ENCODE peak calls at places on chromosome 17, in four cellular contexts. G is amniotic stem cell, L is A549, F is germinal center. V is an unnamed sample.

GRCh38 chr17:42311240-42312034 is 23.1 kb downstream of the STAT5A start:
- DNase-seq in G (peak; percentile 64), L (no peak), F (no peak), V (peak; percentile 59)

GRCh38 chr17:29038511-29039300 is 4.2 kb upstream of the PIPOX start:
- DNase-seq in G (no peak), L (no peak), F (no peak), V (peak; percentile 15)

GRCh38 chr17:39541652-39542051 is 66.1 kb downstream of the NEUROD2 start:
- DNase-seq in G (no peak), L (no peak), F (no peak), V (no peak)

GRCh38 chr17:66178642-66179041 is 13.3 kb downstream of the CEP112 start:
- DNase-seq in G (no peak), L (no peak), F (no peak), V (no peak)

GRCh38 chr17:54899201-54899600 is 1.5 kb upstream of the TOM1L1 start:
- DNase-seq in G (no peak), L (no peak), F (no peak), V (no peak)

GRCh38 chr17:52048503-52048902 is 110.0 kb downstream of the CA10 start:
- DNase-seq in G (no peak), L (no peak), F (no peak), V (no peak)

GRCh38 chr17:4476512-4477070 is 22.1 kb upstream of the SPNS2 start:
- DNase-seq in G (no peak), L (no peak), F (no peak), V (no peak)

GRCh38 chr17:76350463-76350862 is 3.3 kb downstream of the PRPSAP1 start:
- DNase-seq in G (no peak), L (no peak), F (no peak), V (no peak)

GRCh38 chr17:78013683-78014467 is 55.4 kb downstream of the TNRC6C start:
- DNase-seq in G (peak; percentile 53), L (peak; percentile 73), F (peak; percentile 40), V (peak; percentile 39)

GRCh38 chr17:35073183-35073790 is 9.8 kb upstream of the RFFL start:
- DNase-seq in G (no peak), L (no peak), F (no peak), V (no peak)

GRCh38 chr17:8502100-8502499 is 66.4 kb downstream of the NDEL1 start:
- DNase-seq in G (no peak), L (no peak), F (no peak), V (no peak)

GRCh38 chr17:17712268-17712924 is 31.1 kb downstream of the RAI1 start:
- DNase-seq in G (peak; percentile 56), L (no peak), F (no peak), V (peak; percentile 84)

GRCh38 chr17:60077672-60078519 is 825 bp downstream of the HEATR6 start:
- DNase-seq in G (no peak), L (no peak), F (peak; percentile 28), V (peak; percentile 19)

GRCh38 chr17:76865174-76865573 is 3.0 kb upstream of the MGAT5B start:
- DNase-seq in G (no peak), L (no peak), F (no peak), V (no peak)

GRCh38 chr17:7798839-7799238 is 35.2 kb upstream of the KDM6B start:
- DNase-seq in G (no peak), L (no peak), F (no peak), V (no peak)

GRCh38 chr17:40841246-40841645 is 18.8 kb upstream of the KRT10 start:
- DNase-seq in G (no peak), L (no peak), F (no peak), V (no peak)

GRCh38 chr17:46136820-46137219 is 56.4 kb downstream of the KANSL1 start:
- DNase-seq in G (no peak), L (no peak), F (no peak), V (no peak)

GRCh38 chr17:3535253-3535995 is 22.2 kb downstream of the TRPV3 start:
- DNase-seq in G (peak; percentile 0), L (peak; percentile 89), F (peak; percentile 84), V (peak; percentile 64)

GRCh38 chr17:73256220-73256619 is 5.5 kb downstream of the CPSF4L start:
- DNase-seq in G (no peak), L (no peak), F (no peak), V (no peak)

GRCh38 chr17:68710976-68711375 is 109.8 kb upstream of the FAM20A start:
- DNase-seq in G (no peak), L (no peak), F (no peak), V (no peak)

GRCh38 chr17:1958134-1958881 is 66.8 kb downstream of the RTN4RL1 start:
- DNase-seq in G (no peak), L (no peak), F (no peak), V (no peak)

GRCh38 chr17:68491864-68492263 is 20.4 kb upstream of the PRKAR1A start:
- DNase-seq in G (no peak), L (no peak), F (no peak), V (no peak)

GRCh38 chr17:54780238-54780637 is 120.4 kb upstream of the TOM1L1 start:
- DNase-seq in G (no peak), L (no peak), F (no peak), V (no peak)

GRCh38 chr17:17561408-17562144 is 29.9 kb downstream of the PEMT start:
- DNase-seq in G (no peak), L (no peak), F (no peak), V (no peak)

GRCh38 chr17:82458885-82459424 is 414 bp downstream of the NARF start:
- DNase-seq in G (no peak), L (no peak), F (no peak), V (peak; percentile 16)

GRCh38 chr17:65531508-65532431 is 29.7 kb downstream of the AXIN2 start:
- DNase-seq in G (no peak), L (no peak), F (no peak), V (peak; percentile 52)

GRCh38 chr17:60451965-60452364 is 29.7 kb downstream of the CHCT1 start:
- DNase-seq in G (no peak), L (no peak), F (no peak), V (no peak)

GRCh38 chr17:9924735-9925191 is 19.7 kb upstream of the RCVRN start:
- DNase-seq in G (peak; percentile 52), L (peak; percentile 87), F (peak; percentile 64), V (peak; percentile 39)

GRCh38 chr17:5587431-5588032 is 3.2 kb upstream of the NLRP1 start:
- DNase-seq in G (peak; percentile 27), L (peak; percentile 79), F (peak; percentile 75), V (peak; percentile 33)

GRCh38 chr17:50840311-50840851 is 5.0 kb downstream of the WFIKKN2 start:
- DNase-seq in G (no peak), L (no peak), F (no peak), V (no peak)

GRCh38 chr17:65495255-65496060 is 66.0 kb downstream of the AXIN2 start:
- DNase-seq in G (no peak), L (no peak), F (no peak), V (peak; percentile 13)

GRCh38 chr17:28057731-28058246 is 15.3 kb downstream of the NLK start:
- DNase-seq in G (no peak), L (peak; percentile 62), F (peak; percentile 38), V (peak; percentile 55)

GRCh38 chr17:3043737-3044365 is 19.6 kb downstream of the OR1D5 start:
- DNase-seq in G (no peak), L (peak; percentile 50), F (no peak), V (no peak)

GRCh38 chr17:6138761-6139446 is 68.7 kb downstream of the WSCD1 start:
- DNase-seq in G (no peak), L (no peak), F (no peak), V (no peak)

GRCh38 chr17:17151055-17151454 is 55.1 kb downstream of the PLD6 start:
- DNase-seq in G (peak; percentile 68), L (peak; percentile 52), F (no peak), V (peak; percentile 85)

GRCh38 chr17:79749156-79749815 is 18.5 kb downstream of the ENPP7 start:
- DNase-seq in G (peak; percentile 47), L (peak; percentile 30), F (no peak), V (peak; percentile 71)

GRCh38 chr17:28370035-28370743 is at the start of gene VTN:
- DNase-seq in G (no peak), L (peak; percentile 90), F (no peak), V (no peak)

GRCh38 chr17:78267257-78268073 is 36.0 kb downstream of the TMEM235 start:
- DNase-seq in G (no peak), L (no peak), F (no peak), V (no peak)

GRCh38 chr17:63537991-63538692 is 12.1 kb upstream of the DCAF7 start:
- DNase-seq in G (no peak), L (no peak), F (no peak), V (no peak)